ENCODE peak calls at places on chromosomes 4 and X, in five cellular contexts. H, O, D, G and T are unnamed samples. For H3K27me3, the result is how much of the 10 kb centered on the place peaks cover.

GRCh38 chr4:142480244-142480643 is 365.9 kb downstream of the INPP4B start:
- DNase-seq in G (no peak), O (no peak), D (no peak), H (peak), T (peak)

GRCh38 chr4:112270643-112271484 is 14.8 kb downstream of the TIFA start:
- DNase-seq in O (no peak), D (no peak), G (no peak), H (peak), T (no peak)

GRCh38 chr4:100872811-100873210 is 355.0 kb upstream of the EMCN start:
- DNase-seq in O (no peak), H (no peak), G (no peak), D (no peak), T (no peak)

GRCh38 chrX:112642349-112642748 is 37.4 kb downstream of the LHFPL1 start:
- DNase-seq in O (peak), D (peak), G (peak), H (peak), T (no peak)

GRCh38 chrX:73913580-73913979 is 350.6 kb downstream of the CHIC1 start:
- DNase-seq in D (no peak), G (no peak), O (peak), H (peak), T (no peak)

GRCh38 chrX:44039556-44039955 is 66.4 kb upstream of the NDP start:
- DNase-seq in G (no peak), H (no peak), O (no peak), D (no peak), T (no peak)

GRCh38 chrX:112803060-112803459 is 37.6 kb downstream of the AMOT start:
- DNase-seq in O (no peak), D (no peak), H (no peak), G (no peak), T (no peak)

GRCh38 chrX:100931218-100931924 is 2.7 kb upstream of the XKRX start:
- DNase-seq in O (no peak), H (no peak), G (no peak), D (no peak), T (no peak)

GRCh38 chr4:131370846-131371245 is 1778.2 kb upstream of the PCDH10 start:
- DNase-seq in O (no peak), D (no peak), G (no peak), H (no peak), T (peak)

GRCh38 chr4:165359501-165359900 is 19.3 kb upstream of the CPE start:
- DNase-seq in G (no peak), D (no peak), O (no peak), H (peak), T (no peak)

GRCh38 chr4:27318740-27319139 is 458.1 kb downstream of the STIM2 start:
- DNase-seq in O (peak), D (peak), H (peak), G (peak), T (no peak)

GRCh38 chr4:49044270-49044669 is 58.2 kb downstream of the CWH43 start:
- DNase-seq in G (no peak), O (peak), D (no peak), H (no peak), T (no peak)

GRCh38 chr4:157220026-157220881 is at the start of gene GRIA2:
- DNase-seq in H (peak), D (no peak), O (peak), G (peak), T (no peak)

GRCh38 chr4:42865572-42866189 is 26.8 kb upstream of the GRXCR1 start:
- DNase-seq in O (peak), G (peak), H (peak), D (peak), T (peak)

GRCh38 chr4:96736352-96736889 is 896.5 kb downstream of the PDHA2 start:
- DNase-seq in D (peak), H (peak), O (no peak), G (peak), T (peak)

GRCh38 chr4:145881991-145882390 is 56.6 kb downstream of the ZNF827 start:
- DNase-seq in H (no peak), D (no peak), O (no peak), G (no peak), T (no peak)

GRCh38 chrX:103431316-103431715 is 55.0 kb downstream of the BEX3 start:
- DNase-seq in D (no peak), H (no peak), O (no peak), G (no peak), T (no peak)

DNA sequence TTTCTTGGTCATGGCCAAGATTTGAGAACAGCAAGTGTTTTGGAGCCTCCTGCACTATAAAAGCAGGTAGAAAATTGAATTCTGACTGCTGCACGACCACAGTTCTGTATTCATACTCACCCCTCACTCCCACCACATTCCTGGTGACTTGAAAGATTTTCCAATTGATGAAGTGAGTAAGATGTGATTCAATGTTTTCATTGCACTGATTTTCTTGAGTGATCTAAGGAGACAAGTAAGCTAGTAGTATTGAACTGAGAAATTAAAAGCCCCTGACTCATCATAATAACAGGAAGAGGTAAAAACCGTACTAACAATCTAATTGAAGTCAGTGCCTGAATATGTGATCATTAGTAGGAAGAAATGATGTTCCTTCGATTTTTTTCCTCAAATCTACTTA is 6.1 kb upstream of the SEC24D start:
- DNase-seq in H (no peak), O (no peak), D (peak), G (no peak), T (peak)
- H3K4me3 ChIP-seq in H (no peak), O (no peak), D (no peak), G (no peak), T (no peak)

DNA sequence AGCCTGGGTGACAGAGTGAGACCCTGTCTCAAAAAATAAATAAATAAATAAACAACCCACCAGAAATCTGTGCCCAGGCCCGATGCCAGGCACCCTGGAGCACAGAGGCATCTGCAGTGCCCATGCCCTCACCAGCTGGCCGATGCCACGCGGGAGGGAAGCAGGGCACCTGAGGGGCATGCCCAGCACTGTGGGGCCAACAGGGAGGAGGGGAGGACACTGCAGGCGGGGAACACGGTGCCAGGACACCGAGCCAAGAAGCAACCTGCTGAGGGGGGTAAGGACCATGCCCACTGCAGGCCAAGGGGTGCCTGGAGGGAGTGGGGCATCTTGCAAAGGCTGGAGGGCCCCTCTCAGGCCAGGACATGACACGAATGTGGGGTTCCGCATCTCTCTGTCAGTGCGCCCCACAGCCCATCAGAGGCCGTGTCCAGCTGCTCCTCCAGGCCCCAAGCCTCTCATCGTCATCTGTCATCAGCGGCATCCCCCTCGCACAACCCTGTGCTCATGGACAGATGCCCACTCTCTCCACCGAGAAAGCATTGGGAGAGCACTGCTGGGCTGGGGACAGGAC is 13.3 kb upstream of the DUSP9 start:
- DNase-seq in D (no peak), G (no peak), H (no peak), O (no peak), T (no peak)
- H3K27me3 ChIP-seq in D (under half), G (under half), H (under half), O (under half), T (under half)

GRCh38 chr4:73740353-73740778 is at the start of gene CXCL8:
- DNase-seq in G (no peak), O (peak), H (peak), D (peak), T (no peak)

GRCh38 chr4:73743825-73744602 is 3.6 kb downstream of the CXCL8 start:
- DNase-seq in D (no peak), H (no peak), O (no peak), G (no peak), T (no peak)

GRCh38 chr4:73742776-73743175 is 2.4 kb downstream of the CXCL8 start:
- DNase-seq in H (no peak), D (no peak), G (no peak), O (no peak), T (no peak)

DNA sequence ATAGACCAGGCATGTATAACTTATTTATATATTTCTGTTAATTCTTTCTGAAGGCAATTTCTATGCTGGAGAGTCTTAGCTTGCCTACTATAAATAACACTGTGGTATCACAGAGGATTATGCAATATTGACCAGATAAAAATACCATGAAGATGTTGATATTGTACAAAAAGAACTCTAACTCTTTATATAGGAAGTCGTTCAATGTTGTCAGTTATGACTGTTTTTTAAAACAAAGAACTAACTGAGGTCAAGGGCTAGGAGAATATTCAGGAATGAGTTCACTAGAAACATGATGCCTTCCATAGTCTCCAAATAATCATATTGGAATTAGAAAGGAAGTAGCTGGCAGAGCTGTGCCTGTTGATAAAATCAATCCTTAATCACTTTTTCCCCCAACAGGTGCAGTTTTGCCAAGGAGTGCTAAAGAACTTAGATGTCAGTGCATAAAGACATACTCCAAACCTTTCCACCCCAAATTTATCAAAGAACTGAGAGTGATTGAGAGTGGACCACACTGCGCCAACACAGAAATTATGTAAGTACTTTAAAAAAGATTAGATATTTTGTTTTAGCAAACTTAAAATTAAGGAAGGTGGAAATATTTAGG is 876 bp downstream of the CXCL8 start:
- DNase-seq in O (no peak), G (no peak), H (no peak), D (no peak), T (no peak)
- H3K4me3 ChIP-seq in O (no peak), G (no peak), H (no peak), D (no peak), T (no peak)

GRCh38 chrX:40171513-40172168 is 73.9 kb upstream of the BCOR start:
- DNase-seq in D (no peak), G (no peak), O (no peak), H (peak), T (no peak)
- H3K27me3 ChIP-seq in D (under half), G (under half), O (under half), H (under half), T (under half)

GRCh38 chr4:7971881-7972500 is 32.3 kb upstream of the AFAP1 start:
- DNase-seq in H (no peak), D (no peak), O (peak), G (no peak), T (no peak)

GRCh38 chr4:7971159-7971631 is 31.5 kb upstream of the AFAP1 start:
- DNase-seq in H (no peak), O (no peak), G (no peak), D (no peak), T (no peak)

GRCh38 chr4:7968262-7968896 is 28.7 kb upstream of the AFAP1 start:
- DNase-seq in O (no peak), D (no peak), H (peak), G (no peak), T (no peak)

GRCh38 chr4:7967501-7968261 is 28.0 kb upstream of the AFAP1 start:
- DNase-seq in D (no peak), O (no peak), G (no peak), H (peak), T (no peak)

DNA sequence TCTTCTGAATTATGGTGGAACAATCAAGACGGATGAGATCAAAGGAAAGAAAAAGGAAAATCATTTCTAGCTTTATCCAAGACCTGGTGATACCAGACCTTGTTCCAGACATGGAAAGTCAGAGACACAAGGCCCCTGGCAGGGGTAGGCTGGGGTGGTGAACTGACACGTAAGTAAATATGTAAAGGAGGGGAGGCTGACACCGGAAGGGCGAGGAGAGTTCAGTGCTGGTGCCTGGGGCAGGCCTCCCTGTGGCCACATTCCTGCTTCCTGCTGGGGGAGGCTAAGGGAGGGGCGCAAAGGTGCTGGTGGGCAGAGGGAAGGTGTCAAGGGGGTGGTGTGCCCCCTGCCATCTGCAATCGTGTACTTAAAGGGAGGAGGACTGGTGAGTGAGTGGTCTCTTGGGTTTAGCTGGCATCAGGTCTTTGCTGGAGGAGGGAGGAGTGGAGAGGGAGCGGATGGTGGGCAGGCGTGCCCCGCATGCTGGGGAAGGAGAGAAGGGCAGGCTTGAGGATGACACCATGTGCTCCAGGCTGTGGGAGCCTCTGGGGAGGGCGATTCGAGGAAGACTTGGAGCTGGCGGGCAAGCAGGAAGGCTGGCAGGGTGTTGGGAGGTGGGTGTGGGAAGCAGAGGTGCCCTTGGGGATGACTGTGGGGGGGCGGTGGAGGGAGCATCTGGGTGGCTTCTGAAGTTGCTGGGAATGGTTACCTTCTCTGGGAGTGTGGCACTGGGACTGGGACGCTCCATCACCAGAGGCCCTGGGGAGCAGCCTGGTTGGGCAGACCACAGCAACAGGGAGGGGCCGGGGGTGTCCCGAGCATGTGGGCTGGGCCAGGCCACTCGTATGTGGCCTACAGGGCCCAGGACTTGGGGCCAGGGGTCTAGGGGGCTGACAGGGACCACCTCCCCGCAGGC is 30.6 kb upstream of the AFAP1 start:
- DNase-seq in H (peak), O (peak), G (no peak), D (no peak), T (no peak)
- H3K4me3 ChIP-seq in H (no peak), O (peak), G (no peak), D (peak), T (no peak)

GRCh38 chrX:11257711-11258110 is 35.5 kb upstream of the AMELX start:
- DNase-seq in D (no peak), H (no peak), O (no peak), G (no peak), T (no peak)

GRCh38 chrX:11259437-11259836 is 33.8 kb upstream of the AMELX start:
- DNase-seq in D (no peak), O (no peak), G (no peak), H (no peak), T (no peak)

GRCh38 chrX:11257290-11257689 is 35.9 kb upstream of the AMELX start:
- DNase-seq in H (no peak), D (no peak), G (no peak), O (no peak), T (no peak)

GRCh38 chrX:11264925-11265324 is 28.3 kb upstream of the AMELX start:
- DNase-seq in D (no peak), O (no peak), G (no peak), H (no peak), T (no peak)

DNA sequence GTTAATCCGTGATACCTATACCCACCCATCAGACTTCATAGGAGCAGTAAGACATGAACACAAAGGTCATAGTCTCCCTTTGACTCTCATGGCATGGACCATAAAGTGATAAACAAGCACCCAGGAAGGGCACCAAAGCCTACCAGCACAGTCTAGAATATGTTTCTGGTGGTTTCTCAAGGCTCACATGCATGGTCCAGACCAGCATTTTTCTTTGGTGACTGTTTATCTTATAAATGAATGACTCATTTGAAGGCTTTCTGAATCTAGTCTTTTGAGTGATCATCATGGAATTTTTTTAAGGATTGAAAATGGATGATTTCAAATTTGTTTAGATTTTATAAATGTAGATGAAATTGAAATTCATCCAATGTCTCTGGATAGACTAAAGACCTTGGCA is 32.0 kb upstream of the AMELX start:
- DNase-seq in O (no peak), H (peak), G (no peak), D (no peak), T (no peak)
- H3K27me3 ChIP-seq in O (under half), H (under half), G (under half), D (under half), T (under half)

GRCh38 chrX:37905436-37906147 is 58.2 kb upstream of the DYNLT3 start:
- DNase-seq in O (no peak), G (peak), D (no peak), H (peak), T (no peak)
- H3K4me3 ChIP-seq in O (no peak), G (peak), D (peak), H (peak), T (peak)

GRCh38 chrX:53281321-53281822 is at the start of gene IQSEC2:
- DNase-seq in D (peak), O (no peak), H (peak), G (no peak), T (no peak)
- H3K27me3 ChIP-seq in D (under half), O (under half), H (under half), G (under half), T (under half)